ENCODE peak calls at places on chromosomes 13 and 19, in five cellular contexts. L, Y, E, U and S are unnamed samples.

GRCh38 chr19:40363128-40363527 is 14.6 kb downstream of the PLD3 start:
- DNase-seq in L (no peak), E (no peak), U (no peak), Y (no peak), S (no peak)

GRCh38 chr13:33072282-33072681 is 56.1 kb downstream of the KL start:
- DNase-seq in Y (peak; percentile 11), U (peak; percentile 28), E (no peak), L (no peak), S (no peak)

GRCh38 chr13:101454767-101455166 is 2.3 kb downstream of the ITGBL1 start:
- DNase-seq in U (no peak), Y (peak; percentile 39), L (peak; percentile 63), E (peak; percentile 11), S (no peak)

GRCh38 chr19:54469496-54469934 is 3.6 kb downstream of the CDC42EP5 start:
- DNase-seq in L (no peak), E (no peak), Y (no peak), U (no peak), S (no peak)

GRCh38 chr13:113835461-113836274 is 28.2 kb downstream of the GAS6 start:
- DNase-seq in U (peak; percentile 30), Y (peak; percentile 90), E (peak; percentile 75), L (peak; percentile 96), S (no peak)

GRCh38 chr13:102977471-102977870 is 88.7 kb downstream of the SLC10A2 start:
- DNase-seq in E (no peak), Y (no peak), L (peak; percentile 74), U (no peak), S (no peak)

GRCh38 chr13:39510296-39510695 is 92.7 kb downstream of the LHFPL6 start:
- DNase-seq in U (peak; percentile 58), E (no peak), Y (no peak), L (no peak), S (no peak)

GRCh38 chr13:79779761-79780160 is 298.8 kb downstream of the NDFIP2 start:
- DNase-seq in U (peak; percentile 72), E (peak; percentile 52), L (peak; percentile 84), Y (peak; percentile 80), S (no peak)

GRCh38 chr13:50318887-50319286 is 303.6 kb downstream of the KCNRG start:
- DNase-seq in U (peak; percentile 48), E (no peak), L (no peak), Y (no peak), S (no peak)

GRCh38 chr13:112261924-112262323 is 114.2 kb upstream of the SPACA7 start:
- DNase-seq in L (no peak), Y (no peak), E (no peak), U (no peak), S (no peak)

GRCh38 chr19:15365264-15365663 is 14.3 kb downstream of the AKAP8 start:
- DNase-seq in U (no peak), L (no peak), Y (no peak), E (no peak), S (no peak)

GRCh38 chr13:39765801-39766463 is 110.5 kb downstream of the COG6 start:
- DNase-seq in Y (peak; percentile 56), U (peak; percentile 48), L (peak; percentile 66), E (peak; percentile 39), S (no peak)

GRCh38 chr19:7194566-7194965 is 99.6 kb downstream of the INSR start:
- DNase-seq in Y (no peak), U (no peak), E (no peak), L (no peak), S (no peak)

GRCh38 chr13:110161112-110161897 is 145.7 kb downstream of the COL4A1 start:
- DNase-seq in U (no peak), Y (no peak), L (no peak), E (no peak), S (no peak)

GRCh38 chr13:20410726-20411125 is 114.9 kb downstream of the CRYL1 start:
- DNase-seq in Y (no peak), U (no peak), E (no peak), L (no peak), S (no peak)

GRCh38 chr13:101875717-101876393 is 423.4 kb downstream of the ITGBL1 start:
- DNase-seq in E (peak; percentile 77), Y (peak; percentile 15), L (peak; percentile 54), U (peak; percentile 36), S (peak; percentile 92)

GRCh38 chr19:44643605-44644390 is at the start of gene PVR:
- DNase-seq in E (peak; percentile 65), L (peak; percentile 91), Y (peak; percentile 68), U (peak; percentile 79), S (peak; percentile 61)

GRCh38 chr19:33245948-33246728 is 20.5 kb upstream of the SLC7A10 start:
- DNase-seq in L (peak; percentile 20), E (peak; percentile 30), U (peak; percentile 23), Y (no peak), S (no peak)

GRCh38 chr19:3687774-3688706 is 12.2 kb downstream of the PIP5K1C start:
- DNase-seq in L (no peak), Y (no peak), U (peak; percentile 58), E (no peak), S (no peak)

GRCh38 chr19:13401388-13401787 is 104.9 kb downstream of the CACNA1A start:
- DNase-seq in E (peak; percentile 12), U (peak; percentile 76), Y (peak; percentile 15), L (peak; percentile 44), S (peak; percentile 20)

GRCh38 chr19:7505288-7505681 is 10.6 kb upstream of the ZNF358 start:
- DNase-seq in U (no peak), E (no peak), Y (no peak), L (no peak), S (no peak)

GRCh38 chr19:10699650-10700335 is 1.4 kb upstream of the QTRT1 start:
- DNase-seq in Y (peak; percentile 50), L (peak; percentile 78), E (peak; percentile 63), U (peak; percentile 74), S (peak; percentile 73)

GRCh38 chr13:68439821-68440220 is 1209.7 kb upstream of the PCDH9 start:
- DNase-seq in L (peak; percentile 2), Y (no peak), E (peak; percentile 57), U (no peak), S (no peak)

GRCh38 chr13:49247722-49248432 is at the start of gene CDADC1:
- DNase-seq in Y (peak; percentile 91), L (peak; percentile 99), U (peak; percentile 99), E (peak; percentile 97), S (peak; percentile 95)

GRCh38 chr13:91358384-91358776 is 10.9 kb downstream of the MIR17HG start:
- DNase-seq in E (no peak), Y (no peak), U (no peak), L (peak; percentile 20), S (no peak)

DNA sequence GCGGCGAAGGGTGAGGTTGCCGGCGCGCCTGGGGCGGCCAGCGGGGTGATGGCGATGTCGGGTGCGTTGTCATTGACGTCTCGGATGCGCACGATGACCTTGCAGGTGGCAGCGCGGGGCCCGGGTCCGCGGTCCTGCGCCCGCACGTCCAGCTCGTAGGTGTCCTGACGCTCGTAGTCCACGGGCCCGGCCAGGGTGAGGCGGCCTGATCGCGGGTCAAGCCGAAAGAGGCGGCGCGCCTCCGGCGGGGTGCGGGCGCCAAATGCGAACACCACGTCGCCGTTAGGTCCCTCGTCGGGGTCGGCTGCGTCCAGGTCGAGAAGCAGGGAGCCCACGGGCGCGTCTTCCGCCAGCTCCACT is 1.1 kb downstream of the PCDH8 start:
- DNase-seq in L (no peak), U (no peak), Y (no peak), E (no peak), S (no peak)
- H3K4me3 ChIP-seq in L (no peak overlapping the region), U (no peak overlapping the region), Y (no peak overlapping the region), E (no peak overlapping the region), S (no peak overlapping the region)

DNA sequence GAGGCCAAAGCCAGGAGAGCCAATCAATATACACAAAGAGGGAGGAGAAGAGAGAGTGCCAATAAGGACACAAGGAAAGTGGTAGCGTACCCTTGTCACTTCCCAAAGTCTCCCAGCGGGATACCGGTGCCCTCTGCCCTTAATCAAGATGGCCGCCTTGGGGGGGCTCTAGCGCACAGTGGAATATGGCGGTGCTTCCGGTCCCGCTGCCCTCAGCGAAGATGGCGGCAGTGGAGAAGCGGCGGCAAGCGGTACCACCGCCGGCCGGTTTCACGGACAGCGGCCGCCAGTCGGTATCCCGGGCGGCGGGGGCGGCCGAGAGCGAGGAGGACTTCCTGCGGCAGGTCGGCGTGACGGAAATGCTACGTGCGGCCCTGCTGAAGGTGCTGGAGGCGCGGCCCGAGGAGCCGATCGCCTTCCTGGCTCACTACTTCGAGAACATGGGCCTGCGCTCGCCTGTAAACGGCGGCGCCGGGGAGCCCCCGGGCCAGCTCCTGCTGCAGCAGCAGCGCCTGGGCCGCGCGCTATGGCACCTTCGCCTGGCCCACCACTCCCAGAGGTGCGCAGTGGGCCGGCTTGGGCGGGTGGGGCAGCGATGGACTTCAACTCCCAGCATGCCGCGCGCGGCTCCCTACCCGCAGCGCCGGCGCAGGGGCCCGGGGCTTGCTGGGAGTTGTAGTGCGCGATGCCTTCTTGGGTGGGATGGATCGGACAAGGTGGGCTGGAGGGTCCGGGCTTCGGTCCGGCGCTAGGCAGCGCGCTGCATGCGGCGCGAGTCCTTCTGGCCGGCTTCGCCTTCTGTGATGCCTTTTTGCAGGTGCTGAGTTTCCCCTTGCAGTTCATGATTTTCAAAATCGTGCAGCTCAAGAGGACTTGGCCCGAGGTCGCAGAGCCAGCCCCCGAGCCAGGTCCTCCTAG is at the start of gene TPGS1:
- DNase-seq in Y (peak; percentile 60), E (peak; percentile 65), U (peak; percentile 88), L (peak; percentile 88), S (peak; percentile 51)
- H3K4me3 ChIP-seq in Y (peak within 1 kb of the TSS; percentile 86), E (peak within 1 kb of the TSS; percentile 93), U (peak within 1 kb of the TSS; percentile 84), L (peak within 1 kb of the TSS; percentile 87), S (peak within 1 kb of the TSS; percentile 86)

DNA sequence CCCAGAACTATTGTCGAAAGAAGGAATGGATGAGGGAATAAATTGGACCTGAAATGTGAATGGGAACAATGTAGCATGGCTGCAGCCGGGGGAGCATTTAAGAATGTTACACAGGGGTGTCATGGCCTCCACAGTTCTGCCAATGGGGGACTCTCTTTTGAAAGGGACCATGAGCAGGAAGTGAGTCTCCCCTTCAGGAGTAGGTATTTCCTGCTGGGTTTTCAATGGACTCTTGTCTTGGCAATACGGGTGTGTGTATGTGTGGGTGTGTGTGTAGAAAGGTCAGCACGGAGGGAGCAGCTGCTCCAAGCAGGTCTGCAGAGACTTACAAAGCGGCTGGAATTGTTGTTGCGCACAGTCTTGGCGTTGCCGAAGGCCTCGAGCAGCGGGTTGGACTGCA is 24.4 kb downstream of the MYO1F start:
- DNase-seq in U (peak; percentile 84), E (peak; percentile 44), Y (peak; percentile 9), L (peak; percentile 28), S (peak; percentile 27)
- H3K4me3 ChIP-seq in U (no peak overlapping the region), E (no peak overlapping the region), Y (no peak overlapping the region), L (no peak overlapping the region), S (peak overlapping the region; percentile 40)

DNA sequence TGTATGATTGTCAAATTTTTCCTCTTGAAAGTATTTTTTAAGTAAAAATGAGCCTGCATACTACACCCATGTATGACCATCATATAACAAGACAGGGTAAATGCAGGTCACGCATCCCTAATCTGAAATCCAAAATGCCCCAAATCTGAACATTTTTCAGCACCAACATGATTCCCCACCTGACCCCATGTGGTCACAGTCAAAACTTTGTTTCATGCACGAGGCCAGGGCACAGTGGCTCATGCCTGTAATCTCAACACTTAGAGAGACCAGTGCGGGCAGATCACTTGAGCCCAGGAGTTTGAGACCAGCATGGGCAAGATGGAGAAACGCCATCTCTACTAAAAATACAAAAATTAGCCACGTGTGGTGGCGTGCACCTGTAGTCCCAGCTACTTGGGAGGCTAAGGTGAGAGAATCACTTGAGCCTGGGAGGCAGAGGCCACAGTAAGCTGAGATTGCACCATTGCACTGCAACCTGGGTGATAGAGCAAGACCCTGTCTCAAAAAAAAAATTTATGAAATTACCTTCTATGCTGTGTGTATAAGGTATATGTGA is 63.7 kb upstream of the NPAS1 start:
- DNase-seq in E (no peak), Y (no peak), L (no peak), U (no peak), S (no peak)
- H3K4me3 ChIP-seq in E (no peak overlapping the region), Y (no peak overlapping the region), L (no peak overlapping the region), U (no peak overlapping the region), S (no peak overlapping the region)